ENCODE peak calls at places on chromosome 22, in six cellular contexts. One of them, this sample, is unnamed.

GRCh38 chr22:28841111-28841510 is 40.7 kb upstream of the XBP1 start:
- DNase-seq in transverse colon: no peak
- DNase-seq in body of pancreas: no peak
- DNase-seq in spleen: no peak
- DNase-seq in IMR-90: no peak
- DNase-seq in lower leg skin: no peak
- DNase-seq in this sample: no peak

GRCh38 chr22:25900880-25901279 is 158.9 kb downstream of the MYO18B start:
- DNase-seq in transverse colon: no peak
- DNase-seq in body of pancreas: no peak
- DNase-seq in spleen: no peak
- DNase-seq in IMR-90: no peak
- DNase-seq in lower leg skin: peak
- DNase-seq in this sample: no peak

GRCh38 chr22:35555941-35556547 is 15.4 kb downstream of the RASD2 start:
- DNase-seq in transverse colon: no peak
- DNase-seq in body of pancreas: no peak
- DNase-seq in spleen: no peak
- DNase-seq in IMR-90: no peak
- DNase-seq in lower leg skin: no peak
- DNase-seq in this sample: no peak

GRCh38 chr22:24053481-24054226 is 42.5 kb downstream of the CABIN1 start:
- DNase-seq in transverse colon: no peak
- DNase-seq in body of pancreas: no peak
- DNase-seq in spleen: no peak
- DNase-seq in IMR-90: no peak
- DNase-seq in lower leg skin: no peak
- DNase-seq in this sample: no peak

GRCh38 chr22:19634206-19634536 is 80.1 kb upstream of the SEPTIN5 start:
- DNase-seq in transverse colon: no peak
- DNase-seq in body of pancreas: no peak
- DNase-seq in spleen: no peak
- DNase-seq in IMR-90: no peak
- DNase-seq in lower leg skin: peak
- DNase-seq in this sample: no peak

GRCh38 chr22:37218771-37219411 is 6.6 kb upstream of the SSTR3 start:
- DNase-seq in transverse colon: peak
- DNase-seq in body of pancreas: no peak
- DNase-seq in spleen: peak
- DNase-seq in IMR-90: no peak
- DNase-seq in lower leg skin: no peak
- DNase-seq in this sample: no peak

GRCh38 chr22:22422629-22423112 is 85.9 kb downstream of the ZNF280B start:
- DNase-seq in transverse colon: peak
- DNase-seq in body of pancreas: peak
- DNase-seq in spleen: peak
- DNase-seq in IMR-90: peak
- DNase-seq in lower leg skin: peak
- DNase-seq in this sample: no peak

GRCh38 chr22:17303840-17304779 is 65.2 kb upstream of the CECR2 start:
- DNase-seq in transverse colon: peak
- DNase-seq in body of pancreas: no peak
- DNase-seq in spleen: peak
- DNase-seq in IMR-90: no peak
- DNase-seq in lower leg skin: peak
- DNase-seq in this sample: no peak

GRCh38 chr22:35987994-35988393 is 40.6 kb downstream of the RBFOX2 start:
- DNase-seq in transverse colon: no peak
- DNase-seq in body of pancreas: no peak
- DNase-seq in spleen: no peak
- DNase-seq in IMR-90: no peak
- DNase-seq in lower leg skin: no peak
- DNase-seq in this sample: no peak

DNA sequence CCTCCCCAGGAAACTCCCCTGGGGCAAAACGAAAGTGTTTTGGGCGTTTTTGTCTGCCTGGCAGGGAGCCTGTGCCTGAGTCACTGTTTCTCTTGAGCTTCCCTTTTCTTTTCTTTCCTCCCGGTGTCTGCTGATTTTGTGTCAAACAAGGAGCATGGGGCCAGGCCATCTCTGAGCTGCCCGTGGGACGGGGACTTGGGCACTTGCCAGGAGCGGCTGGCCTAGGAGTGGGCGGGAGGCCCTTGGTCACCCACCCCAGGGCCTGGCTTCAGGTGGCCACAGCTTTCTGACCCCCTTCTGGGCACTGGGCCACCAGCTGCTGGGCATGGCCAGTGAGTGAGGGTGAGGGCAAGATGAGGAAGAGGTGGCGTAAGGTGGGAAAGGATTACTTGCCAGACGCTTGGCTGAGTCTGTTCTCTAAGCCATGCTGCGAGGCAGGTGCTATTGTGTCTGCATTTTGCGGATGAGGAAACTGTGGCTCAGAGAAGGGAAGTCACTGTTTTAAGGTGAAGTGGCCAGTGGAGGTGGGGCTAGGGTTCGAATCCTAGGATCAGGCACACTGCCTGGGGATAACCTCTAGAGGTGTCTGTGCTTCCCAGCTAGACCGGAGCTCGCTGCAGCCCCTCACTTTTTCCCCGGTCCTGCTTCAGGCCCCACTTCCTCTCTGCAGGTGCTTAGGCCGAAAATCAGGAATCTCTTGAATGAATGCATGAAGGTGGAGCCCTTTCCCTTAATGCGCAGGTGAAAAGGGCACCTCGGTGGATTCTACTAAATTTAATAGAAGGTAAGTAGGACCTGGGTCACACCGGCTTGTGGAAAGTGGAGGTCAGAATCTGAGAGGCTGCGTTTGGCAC is 7.8 kb upstream of the NFAM1 start:
- DNase-seq in transverse colon: no peak
- DNase-seq in body of pancreas: peak
- DNase-seq in spleen: peak
- DNase-seq in IMR-90: peak
- DNase-seq in lower leg skin: no peak
- DNase-seq in this sample: peak
- TF ChIP-seq POLR2A in transverse colon: no peak
- TF ChIP-seq POLR2A in body of pancreas: no peak
- TF ChIP-seq POLR2A in spleen: no peak
- TF ChIP-seq POLR2A in IMR-90: no peak
- TF ChIP-seq POLR2A in lower leg skin: no peak
- TF ChIP-seq POLR2A in this sample: no peak

DNA sequence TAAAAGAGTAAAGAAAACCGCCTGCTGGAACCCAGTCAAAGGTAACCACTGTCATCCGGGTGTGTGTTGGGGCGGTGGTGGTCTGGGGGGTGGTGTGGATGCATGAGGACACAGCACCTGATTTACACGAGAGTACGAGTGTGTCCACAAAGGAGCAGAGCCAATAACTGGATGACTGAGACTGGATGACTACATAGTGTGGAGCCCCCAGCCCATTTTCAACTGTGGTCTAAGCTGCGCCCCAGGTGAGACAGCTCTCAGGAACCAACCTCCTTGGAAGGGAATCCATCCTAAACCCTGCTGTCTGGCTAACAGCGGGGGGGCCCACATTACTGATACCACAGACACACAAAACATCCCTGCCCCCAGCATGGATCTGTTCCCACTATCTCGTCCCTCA is 5.6 kb downstream of the CELSR1 start:
- DNase-seq in transverse colon: no peak
- DNase-seq in body of pancreas: no peak
- DNase-seq in spleen: no peak
- DNase-seq in IMR-90: no peak
- DNase-seq in lower leg skin: no peak
- DNase-seq in this sample: no peak
- H3K4me3 ChIP-seq in transverse colon: no peak
- H3K4me3 ChIP-seq in body of pancreas: no peak
- H3K4me3 ChIP-seq in spleen: no peak
- H3K4me3 ChIP-seq in IMR-90: no peak
- H3K4me3 ChIP-seq in lower leg skin: no peak
- H3K4me3 ChIP-seq in this sample: no peak

DNA sequence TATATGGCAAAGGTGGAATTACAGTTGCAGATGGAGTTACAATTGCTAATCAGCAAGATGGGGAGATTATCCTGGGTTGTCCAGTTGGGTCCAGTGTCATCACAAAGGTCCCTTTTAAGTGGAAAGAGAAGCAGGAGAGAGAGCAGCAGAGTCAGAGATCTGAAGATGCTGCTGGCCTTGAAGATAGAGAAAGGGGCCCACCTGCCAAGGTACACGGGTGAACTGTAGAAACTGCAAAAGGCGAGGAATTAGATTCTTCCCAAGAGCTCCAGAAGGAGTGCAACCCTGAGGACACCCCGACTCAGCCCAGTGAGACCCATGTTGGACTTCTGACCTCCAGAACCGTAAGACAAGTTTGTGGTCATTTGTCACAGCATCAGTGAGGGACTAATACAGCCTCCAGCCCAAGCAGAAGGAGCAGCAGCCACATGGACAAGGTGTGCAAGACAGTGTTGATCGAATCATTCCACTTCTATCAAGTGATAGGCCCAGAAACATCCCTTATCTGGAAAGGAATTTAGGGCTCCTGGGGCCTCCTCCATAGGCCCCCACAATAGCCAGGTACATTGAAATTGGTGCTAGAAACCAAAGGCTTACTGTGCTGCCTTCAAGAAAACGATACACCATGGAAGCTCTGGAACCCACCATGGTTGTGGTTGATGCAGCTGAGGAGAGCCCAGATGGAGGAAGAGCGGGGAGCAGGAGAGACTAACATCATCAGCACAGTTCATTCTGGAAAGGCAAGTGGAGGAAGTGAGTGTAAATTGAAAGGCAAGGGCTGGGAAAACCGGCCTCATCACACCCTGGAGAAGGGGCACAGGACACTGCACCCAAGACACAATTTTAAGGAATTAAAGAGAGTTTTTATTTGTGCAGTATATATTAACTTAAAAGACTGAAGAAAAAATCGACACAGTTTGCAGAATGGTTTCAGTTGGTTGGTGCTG is 23.3 kb downstream of the SNAP29 start:
- DNase-seq in transverse colon: no peak
- DNase-seq in body of pancreas: no peak
- DNase-seq in spleen: no peak
- DNase-seq in IMR-90: no peak
- DNase-seq in lower leg skin: no peak
- DNase-seq in this sample: no peak
- TF ChIP-seq POLR2A in transverse colon: no peak
- TF ChIP-seq POLR2A in body of pancreas: no peak
- TF ChIP-seq POLR2A in spleen: no peak
- TF ChIP-seq POLR2A in IMR-90: no peak
- TF ChIP-seq POLR2A in lower leg skin: no peak
- TF ChIP-seq POLR2A in this sample: no peak

DNA sequence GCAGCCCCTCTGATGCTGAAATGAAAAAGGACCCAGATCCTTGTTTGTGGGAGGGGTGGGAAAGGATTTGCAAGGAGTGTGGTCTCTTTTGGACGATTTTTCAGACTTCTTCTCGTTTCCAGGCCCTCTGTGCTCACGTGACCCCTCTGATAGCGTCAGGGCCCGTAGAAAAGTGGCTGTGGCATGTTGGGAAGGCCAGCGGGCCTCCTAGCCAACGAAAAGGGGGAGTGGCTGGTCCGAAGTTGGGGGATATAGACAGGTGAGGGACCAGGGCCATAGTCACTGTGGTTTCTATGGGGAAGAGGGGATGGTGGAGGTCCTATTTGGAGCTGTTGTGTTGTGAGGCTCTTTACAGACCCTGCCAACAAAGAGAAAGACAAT is 6.6 kb downstream of the PARVB start:
- DNase-seq in transverse colon: no peak
- DNase-seq in body of pancreas: no peak
- DNase-seq in spleen: no peak
- DNase-seq in IMR-90: no peak
- DNase-seq in lower leg skin: no peak
- DNase-seq in this sample: no peak
- H3K4me3 ChIP-seq in transverse colon: no peak
- H3K4me3 ChIP-seq in body of pancreas: no peak
- H3K4me3 ChIP-seq in spleen: no peak
- H3K4me3 ChIP-seq in IMR-90: no peak
- H3K4me3 ChIP-seq in lower leg skin: no peak
- H3K4me3 ChIP-seq in this sample: no peak

This sample was measured in uterus.